ENCODE peak calls at places on chromosomes 5 and 9, in nine cellular contexts. T, S, M, V, K, H, B, W and Y are unnamed samples.

GRCh38 chr9:73548201-73548600 is 396.5 kb downstream of the ANXA1 start:
- DNase-seq in W (no peak), S (no peak), B (peak; percentile 2), M (no peak), H (no peak), V (no peak), K (no peak), T (no peak), Y (no peak)

GRCh38 chr5:55429707-55430253 is 105.0 kb downstream of the PLPP1 start:
- DNase-seq in S (no peak), K (no peak), H (no peak), M (no peak), T (no peak), B (no peak), W (no peak), V (no peak), Y (no peak)

GRCh38 chr5:59020611-59021285 is 437.9 kb downstream of the RAB3C start:
- DNase-seq in M (no peak), B (peak; percentile 46), T (no peak), W (no peak), V (no peak), H (no peak), K (no peak), S (no peak), Y (no peak)

GRCh38 chr9:126722252-126722921 is 82.5 kb upstream of the ZBTB43 start:
- DNase-seq in V (peak; percentile 85), S (peak; percentile 66), W (peak; percentile 94), T (peak; percentile 82), H (peak; percentile 80), K (peak; percentile 85), B (peak; percentile 53), M (no peak), Y (peak; percentile 72)

GRCh38 chr9:33273266-33273971 is 8.6 kb downstream of the CHMP5 start:
- DNase-seq in K (no peak), V (no peak), H (no peak), M (no peak), W (no peak), S (no peak), T (no peak), B (peak; percentile 44), Y (no peak)

GRCh38 chr9:89845321-89845720 is 240.5 kb downstream of the GADD45G start:
- DNase-seq in H (no peak), S (no peak), K (no peak), B (no peak), V (no peak), W (peak; percentile 70), M (no peak), T (no peak), Y (no peak)

GRCh38 chr9:133823189-133824105 is 85.3 kb upstream of the SARDH start:
- DNase-seq in H (no peak), M (no peak), T (no peak), K (no peak), V (no peak), W (no peak), S (no peak), B (no peak), Y (no peak)

GRCh38 chr5:113161806-113162205 is 185.2 kb downstream of the DCP2 start:
- DNase-seq in S (no peak), W (no peak), M (no peak), B (no peak), V (no peak), K (no peak), H (no peak), T (peak; percentile 49), Y (no peak)

GRCh38 chr5:122121782-122122465 is 7.4 kb upstream of the ZNF474 start:
- DNase-seq in K (no peak), W (no peak), M (no peak), B (peak; percentile 90), S (no peak), T (no peak), V (peak; percentile 83), H (no peak), Y (no peak)

GRCh38 chr5:96572864-96573512 is 89.2 kb upstream of the CAST start:
- DNase-seq in S (no peak), V (peak; percentile 3), W (no peak), H (no peak), K (no peak), B (peak; percentile 99), T (no peak), M (peak; percentile 93), Y (no peak)

GRCh38 chr5:87121315-87122170 is 146.1 kb upstream of the RASA1 start:
- DNase-seq in H (no peak), M (peak; percentile 66), W (no peak), B (peak; percentile 94), S (peak; percentile 0), T (no peak), K (no peak), V (peak; percentile 53), Y (peak; percentile 90)

GRCh38 chr5:82320971-82321370 is 42.8 kb upstream of the RPS23 start:
- DNase-seq in S (no peak), B (no peak), H (no peak), T (no peak), V (no peak), K (no peak), W (no peak), M (no peak), Y (no peak)

GRCh38 chr9:98520221-98520920 is 188.4 kb downstream of the GABBR2 start:
- DNase-seq in M (no peak), T (no peak), S (no peak), V (no peak), K (peak; percentile 19), B (peak; percentile 56), H (no peak), W (peak; percentile 84), Y (no peak)

GRCh38 chr9:112997236-112997941 is 14.6 kb downstream of the ZNF883 start:
- DNase-seq in S (no peak), T (no peak), K (no peak), V (no peak), B (no peak), H (no peak), M (no peak), W (no peak), Y (no peak)
- H3K9me3 ChIP-seq in S (peaks cover 15% of the 10 kb centered on the region), T (peaks cover 100% of the 10 kb centered on the region), K (peaks cover 19% of the 10 kb centered on the region), V (peaks cover 5% of the 10 kb centered on the region), B (no peaks in the 10 kb centered on the region), H (peaks cover 64% of the 10 kb centered on the region), M (peaks cover 27% of the 10 kb centered on the region), W (no peaks in the 10 kb centered on the region), Y (peaks cover 3% of the 10 kb centered on the region)

GRCh38 chr5:131634666-131634995 is 398 bp downstream of the RAPGEF6 start:
- DNase-seq in H (peak; percentile 63), T (peak; percentile 50), B (peak; percentile 45), V (peak; percentile 77), W (peak; percentile 94), K (no peak), M (no peak), S (peak; percentile 33), Y (peak; percentile 59)
- TF ChIP-seq CTCF in H (peak; percentile 28), T (peak; percentile 31), B (no peak), V (no peak), W (no peak), K (no peak), M (no peak), S (no peak), Y (peak; percentile 21)

GRCh38 chr9:111548623-111549022 is 23.6 kb downstream of the ZNF483 start:
- DNase-seq in B (no peak), W (no peak), S (no peak), M (no peak), V (no peak), K (no peak), T (no peak), H (no peak), Y (no peak)
- H3K9me3 ChIP-seq in B (no peaks in the 10 kb centered on the region), W (peaks cover 3% of the 10 kb centered on the region), S (peaks cover 33% of the 10 kb centered on the region), M (peaks cover 19% of the 10 kb centered on the region), V (peaks cover 3% of the 10 kb centered on the region), K (peaks cover 8% of the 10 kb centered on the region), T (peaks cover 100% of the 10 kb centered on the region), H (peaks cover 65% of the 10 kb centered on the region), Y (no peaks in the 10 kb centered on the region)

GRCh38 chr5:53871772-53872171 is 311.3 kb downstream of the NDUFS4 start:
- DNase-seq in K (no peak), M (no peak), H (no peak), B (no peak), T (no peak), W (no peak), S (no peak), V (no peak), Y (no peak)

GRCh38 chr5:53874409-53874808 is 314.0 kb downstream of the NDUFS4 start:
- DNase-seq in M (no peak), B (peak; percentile 3), S (no peak), H (no peak), W (no peak), V (peak; percentile 20), K (no peak), T (no peak), Y (no peak)

GRCh38 chr5:53871050-53871449 is 310.6 kb downstream of the NDUFS4 start:
- DNase-seq in T (no peak), B (no peak), W (no peak), V (no peak), K (no peak), H (no peak), M (no peak), S (no peak), Y (no peak)
- TF ChIP-seq CTCF in T (peak; percentile 36), B (no peak), W (no peak), V (peak; percentile 45), K (no peak), H (no peak), M (peak; percentile 19), S (no peak), Y (no peak)